ENCODE peak calls at places on chromosomes 5 and 9, in four cellular contexts. One of them, this sample, is unnamed. For H3K79me2, the result is how much of the 10 kb centered on the place peaks cover.

GRCh38 chr5:80780761-80781285 is 126.0 kb upstream of the DHFR start:
- DNase-seq in H1: no peak
- DNase-seq in H9: no peak
- DNase-seq in mesendoderm: no peak
- DNase-seq in this sample: no peak

GRCh38 chr5:38208782-38209378 is 49.5 kb upstream of the EGFLAM start:
- DNase-seq in H9: peak
- DNase-seq in H1: no peak
- DNase-seq in mesendoderm: peak
- DNase-seq in this sample: peak

GRCh38 chr5:180349391-180349790 is 3.7 kb downstream of the GFPT2 start:
- DNase-seq in H1: no peak
- DNase-seq in mesendoderm: no peak
- DNase-seq in H9: no peak
- DNase-seq in this sample: no peak

GRCh38 chr9:125626187-125626586 is 80.8 kb downstream of the MAPKAP1 start:
- DNase-seq in H9: no peak
- DNase-seq in mesendoderm: no peak
- DNase-seq in H1: no peak
- DNase-seq in this sample: peak

GRCh38 chr9:78986446-78986845 is 585.3 kb upstream of the TLE4 start:
- DNase-seq in H9: no peak
- DNase-seq in H1: no peak
- DNase-seq in mesendoderm: no peak
- DNase-seq in this sample: no peak

GRCh38 chr5:151094861-151095260 is 14.0 kb upstream of the TNIP1 start:
- DNase-seq in H9: no peak
- DNase-seq in mesendoderm: no peak
- DNase-seq in H1: no peak
- DNase-seq in this sample: no peak

GRCh38 chr5:179209359-179210150 is 135.7 kb downstream of the ADAMTS2 start:
- DNase-seq in mesendoderm: no peak
- DNase-seq in H9: no peak
- DNase-seq in H1: no peak
- DNase-seq in this sample: peak

GRCh38 chr5:143913008-143913752 is 101.2 kb downstream of the HMHB1 start:
- DNase-seq in H9: no peak
- DNase-seq in H1: no peak
- DNase-seq in mesendoderm: no peak
- DNase-seq in this sample: no peak

GRCh38 chr9:34612788-34613390 is 992 bp upstream of the RPP25L start:
- DNase-seq in H9: peak
- DNase-seq in mesendoderm: peak
- DNase-seq in H1: peak
- DNase-seq in this sample: peak

GRCh38 chr9:125147401-125147951 is 4.1 kb upstream of the SCAI start:
- DNase-seq in mesendoderm: no peak
- DNase-seq in H9: no peak
- DNase-seq in H1: no peak
- DNase-seq in this sample: no peak

GRCh38 chr9:37156781-37157356 is 36.5 kb downstream of the ZCCHC7 start:
- DNase-seq in mesendoderm: peak
- DNase-seq in H9: no peak
- DNase-seq in H1: no peak
- DNase-seq in this sample: no peak

GRCh38 chr9:115923903-115924668 is 229.5 kb upstream of the PAPPA start:
- DNase-seq in H9: no peak
- DNase-seq in H1: no peak
- DNase-seq in mesendoderm: no peak
- DNase-seq in this sample: no peak

GRCh38 chr5:95519151-95519550 is 35.6 kb downstream of the SKIC3 start:
- DNase-seq in H9: no peak
- DNase-seq in H1: no peak
- DNase-seq in mesendoderm: no peak
- DNase-seq in this sample: no peak

GRCh38 chr5:17928571-17928970 is 294.3 kb downstream of the TAF11L14 start:
- DNase-seq in mesendoderm: no peak
- DNase-seq in H9: no peak
- DNase-seq in H1: no peak
- DNase-seq in this sample: no peak

GRCh38 chr5:158658439-158659230 is 441.1 kb downstream of the EBF1 start:
- DNase-seq in H1: no peak
- DNase-seq in mesendoderm: peak
- DNase-seq in H9: no peak
- DNase-seq in this sample: no peak

GRCh38 chr5:34491251-34491620 is 164.9 kb upstream of the RAI14 start:
- DNase-seq in H1: peak
- DNase-seq in H9: no peak
- DNase-seq in mesendoderm: no peak
- DNase-seq in this sample: no peak

GRCh38 chr5:116859666-116860320 is 285.2 kb upstream of the SEMA6A start:
- DNase-seq in mesendoderm: no peak
- DNase-seq in H9: no peak
- DNase-seq in H1: no peak
- DNase-seq in this sample: peak

GRCh38 chr9:84315278-84315877 is 25.2 kb downstream of the SLC28A3 start:
- DNase-seq in mesendoderm: peak
- DNase-seq in H9: peak
- DNase-seq in H1: peak
- DNase-seq in this sample: peak

GRCh38 chr9:6944093-6944551 is 186.3 kb downstream of the KDM4C start:
- DNase-seq in H9: no peak
- DNase-seq in mesendoderm: no peak
- DNase-seq in H1: no peak
- DNase-seq in this sample: no peak

GRCh38 chr9:90881648-90882047 is 80.0 kb downstream of the SYK start:
- DNase-seq in mesendoderm: no peak
- DNase-seq in H1: no peak
- DNase-seq in H9: no peak
- DNase-seq in this sample: no peak

GRCh38 chr9:135789838-135790291 is 87.9 kb downstream of the KCNT1 start:
- DNase-seq in mesendoderm: no peak
- DNase-seq in H9: no peak
- DNase-seq in H1: no peak
- DNase-seq in this sample: no peak
- H3K18ac ChIP-seq in mesendoderm: no peak
- H3K18ac ChIP-seq in H9: no peak
- H3K18ac ChIP-seq in H1: no peak
- H3K18ac ChIP-seq in this sample: no peak

GRCh38 chr9:114279693-114280092 is 43.2 kb upstream of the ORM1 start:
- DNase-seq in H9: no peak
- DNase-seq in mesendoderm: no peak
- DNase-seq in H1: no peak
- DNase-seq in this sample: no peak
- H3K4me2 ChIP-seq in H9: no peak
- H3K4me2 ChIP-seq in mesendoderm: no peak
- H3K4me2 ChIP-seq in H1: no peak
- H3K4me2 ChIP-seq in this sample: no peak

DNA sequence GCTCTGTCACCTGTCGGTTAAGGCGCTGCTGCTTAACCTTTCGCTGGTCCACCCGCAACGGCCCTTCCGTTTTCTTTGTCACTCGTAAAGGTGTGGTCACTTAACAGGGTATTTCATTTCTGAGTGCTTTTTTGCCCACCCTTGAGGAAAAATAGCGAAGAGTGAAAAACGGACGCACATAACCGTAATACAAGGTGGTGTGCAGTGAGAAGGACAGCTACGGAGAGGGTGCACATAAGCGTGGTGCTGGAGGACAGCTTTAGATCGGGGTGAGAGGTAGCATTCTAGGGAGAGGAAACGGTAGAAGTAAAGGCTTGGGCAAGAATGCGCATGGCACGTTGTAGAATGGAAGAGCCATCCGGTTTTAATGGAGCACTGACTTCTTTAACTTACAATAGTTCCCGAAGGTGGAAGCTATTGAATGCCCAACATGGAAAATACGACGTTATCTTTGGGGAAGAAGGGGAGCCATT is 760 bp downstream of the CCT5 start:
- DNase-seq in H1: no peak
- DNase-seq in mesendoderm: peak
- DNase-seq in H9: no peak
- DNase-seq in this sample: no peak
- H3K79me2 ChIP-seq in H1: half or more
- H3K79me2 ChIP-seq in mesendoderm: half or more
- H3K79me2 ChIP-seq in H9: under half
- H3K79me2 ChIP-seq in this sample: under half

DNA sequence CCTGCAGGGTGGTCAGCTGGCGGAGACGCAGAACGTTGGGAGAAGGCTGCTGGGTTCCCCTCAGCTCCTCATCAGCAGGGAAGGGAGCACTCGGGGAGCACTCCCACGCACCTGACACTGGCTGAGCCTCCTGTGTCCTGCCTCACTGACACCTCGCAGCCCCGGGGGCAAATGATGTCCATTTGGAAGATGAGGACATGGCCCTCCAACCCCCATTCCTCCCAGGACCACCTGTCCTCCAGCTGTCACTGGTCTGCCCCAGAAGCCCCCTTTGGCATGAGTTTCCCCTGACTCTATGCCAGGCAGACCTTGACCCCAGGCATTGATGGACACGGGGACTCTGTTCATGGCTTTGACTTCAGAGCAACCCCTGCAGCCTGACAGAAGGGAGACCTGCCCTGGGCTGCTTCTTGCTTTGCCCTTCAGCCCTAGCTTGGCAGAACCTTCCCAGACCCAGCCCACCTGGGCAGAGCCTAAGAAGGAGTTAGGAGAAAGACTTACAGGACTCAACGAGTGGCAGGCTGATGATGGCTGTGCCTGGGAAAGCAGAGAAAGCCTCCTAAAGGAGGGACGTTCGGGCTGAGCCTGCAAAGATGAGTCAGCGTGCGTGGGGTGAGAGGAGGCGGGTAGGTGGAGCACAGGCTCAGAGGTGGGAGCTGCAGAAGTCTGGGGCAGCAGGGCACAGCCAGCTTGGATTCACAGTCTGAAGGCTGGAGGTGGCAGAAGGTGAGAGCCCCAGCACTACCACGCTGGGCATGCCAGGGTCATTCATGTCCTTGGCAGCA is 90.6 kb downstream of the LMX1B start:
- DNase-seq in H9: peak
- DNase-seq in H1: peak
- DNase-seq in mesendoderm: peak
- DNase-seq in this sample: no peak
- H3K18ac ChIP-seq in H9: no peak
- H3K18ac ChIP-seq in H1: no peak
- H3K18ac ChIP-seq in mesendoderm: no peak
- H3K18ac ChIP-seq in this sample: no peak

DNA sequence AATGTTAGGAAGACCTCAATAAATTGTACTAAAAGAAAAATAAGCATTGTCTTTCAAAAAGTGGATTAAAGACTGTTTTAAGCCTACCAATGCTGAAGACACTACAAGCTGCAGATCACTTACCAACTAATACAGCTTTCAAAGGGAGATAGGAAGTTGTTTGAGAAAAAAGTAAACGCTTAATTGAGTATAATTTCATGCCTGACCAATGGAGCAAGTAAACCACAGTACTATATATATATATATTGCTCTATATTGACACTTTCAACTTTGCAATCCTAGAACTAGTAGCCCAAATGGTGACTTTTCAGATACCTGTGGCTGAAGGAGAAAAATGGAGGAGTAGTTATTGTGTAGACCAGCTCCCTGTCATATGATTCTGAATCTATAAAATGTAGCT is 85.7 kb downstream of the FREM1 start:
- DNase-seq in H1: no peak
- DNase-seq in mesendoderm: no peak
- DNase-seq in H9: no peak
- DNase-seq in this sample: no peak
- H3K4me2 ChIP-seq in H1: no peak
- H3K4me2 ChIP-seq in mesendoderm: no peak
- H3K4me2 ChIP-seq in H9: no peak
- H3K4me2 ChIP-seq in this sample: no peak

This sample was measured in trophoblast cell.